ENCODE peak calls at places on chromosomes 1 and 21, in seven cellular contexts. One of them, this sample, is unnamed.

GRCh38 chr1:3495776-3496745 is 41.6 kb downstream of the ARHGEF16 start:
- DNase-seq in SJSA1: peak
- DNase-seq in psoas muscle: no peak
- DNase-seq in fibroblast of pulmonary artery: no peak
- DNase-seq in thyroid gland: no peak
- DNase-seq in epithelial cell of esophagus: no peak
- DNase-seq in fibroblast of lung: peak
- DNase-seq in this sample: peak

GRCh38 chr1:214165850-214166374 is 115.0 kb upstream of the SMYD2 start:
- DNase-seq in thyroid gland: no peak
- DNase-seq in psoas muscle: no peak
- DNase-seq in epithelial cell of esophagus: peak
- DNase-seq in SJSA1: no peak
- DNase-seq in fibroblast of pulmonary artery: no peak
- DNase-seq in fibroblast of lung: no peak
- DNase-seq in this sample: no peak

GRCh38 chr21:16514316-16514715 is 784.5 kb downstream of the USP25 start:
- DNase-seq in fibroblast of pulmonary artery: peak
- DNase-seq in fibroblast of lung: peak
- DNase-seq in epithelial cell of esophagus: no peak
- DNase-seq in psoas muscle: no peak
- DNase-seq in SJSA1: no peak
- DNase-seq in thyroid gland: no peak
- DNase-seq in this sample: no peak

GRCh38 chr21:44549525-44550211 is 1.6 kb downstream of the KRTAP10-2 start:
- DNase-seq in psoas muscle: no peak
- DNase-seq in fibroblast of pulmonary artery: no peak
- DNase-seq in epithelial cell of esophagus: no peak
- DNase-seq in fibroblast of lung: no peak
- DNase-seq in thyroid gland: no peak
- DNase-seq in SJSA1: no peak
- DNase-seq in this sample: no peak

GRCh38 chr1:199279872-199280649 is 641.2 kb downstream of the PTPRC start:
- DNase-seq in psoas muscle: no peak
- DNase-seq in thyroid gland: no peak
- DNase-seq in fibroblast of lung: peak
- DNase-seq in epithelial cell of esophagus: peak
- DNase-seq in fibroblast of pulmonary artery: peak
- DNase-seq in SJSA1: no peak
- DNase-seq in this sample: peak

GRCh38 chr1:203158967-203159665 is 16.5 kb downstream of the MYBPH start:
- DNase-seq in thyroid gland: no peak
- DNase-seq in epithelial cell of esophagus: no peak
- DNase-seq in fibroblast of lung: no peak
- DNase-seq in SJSA1: no peak
- DNase-seq in fibroblast of pulmonary artery: no peak
- DNase-seq in psoas muscle: no peak
- DNase-seq in this sample: no peak

GRCh38 chr1:243513726-243514491 is 258.1 kb downstream of the SDCCAG8 start:
- DNase-seq in thyroid gland: no peak
- DNase-seq in psoas muscle: no peak
- DNase-seq in fibroblast of lung: peak
- DNase-seq in epithelial cell of esophagus: no peak
- DNase-seq in fibroblast of pulmonary artery: no peak
- DNase-seq in SJSA1: no peak
- DNase-seq in this sample: peak

GRCh38 chr1:18681423-18681835 is 50.8 kb downstream of the PAX7 start:
- DNase-seq in fibroblast of lung: peak
- DNase-seq in SJSA1: no peak
- DNase-seq in psoas muscle: no peak
- DNase-seq in fibroblast of pulmonary artery: peak
- DNase-seq in epithelial cell of esophagus: peak
- DNase-seq in thyroid gland: no peak
- DNase-seq in this sample: peak

GRCh38 chr1:25196830-25197229 is 35.5 kb downstream of the SYF2 start:
- DNase-seq in epithelial cell of esophagus: no peak
- DNase-seq in fibroblast of pulmonary artery: no peak
- DNase-seq in psoas muscle: no peak
- DNase-seq in fibroblast of lung: no peak
- DNase-seq in thyroid gland: no peak
- DNase-seq in SJSA1: no peak
- DNase-seq in this sample: no peak

GRCh38 chr1:15935056-15935950 is 40.6 kb downstream of the ZBTB17 start:
- DNase-seq in SJSA1: no peak
- DNase-seq in psoas muscle: no peak
- DNase-seq in fibroblast of pulmonary artery: no peak
- DNase-seq in fibroblast of lung: no peak
- DNase-seq in epithelial cell of esophagus: no peak
- DNase-seq in thyroid gland: no peak
- DNase-seq in this sample: no peak

GRCh38 chr21:44943005-44943685 is 3.3 kb downstream of the SLX9 start:
- DNase-seq in psoas muscle: peak
- DNase-seq in SJSA1: no peak
- DNase-seq in thyroid gland: peak
- DNase-seq in fibroblast of lung: no peak
- DNase-seq in epithelial cell of esophagus: no peak
- DNase-seq in fibroblast of pulmonary artery: no peak
- DNase-seq in this sample: no peak

GRCh38 chr1:16717174-16718108 is 22.9 kb upstream of the RNU1-4 start:
- DNase-seq in SJSA1: peak
- DNase-seq in fibroblast of pulmonary artery: no peak
- DNase-seq in thyroid gland: no peak
- DNase-seq in psoas muscle: peak
- DNase-seq in fibroblast of lung: peak
- DNase-seq in epithelial cell of esophagus: peak
- DNase-seq in this sample: peak

GRCh38 chr1:162973381-162973795 is 95.8 kb upstream of the RGS4 start:
- DNase-seq in fibroblast of lung: peak
- DNase-seq in fibroblast of pulmonary artery: peak
- DNase-seq in SJSA1: no peak
- DNase-seq in thyroid gland: no peak
- DNase-seq in psoas muscle: no peak
- DNase-seq in epithelial cell of esophagus: peak
- DNase-seq in this sample: peak

GRCh38 chr1:7199077-7199779 is 414.0 kb downstream of the CAMTA1 start:
- DNase-seq in epithelial cell of esophagus: no peak
- DNase-seq in SJSA1: no peak
- DNase-seq in thyroid gland: no peak
- DNase-seq in fibroblast of pulmonary artery: no peak
- DNase-seq in psoas muscle: no peak
- DNase-seq in fibroblast of lung: peak
- DNase-seq in this sample: peak

GRCh38 chr1:76336951-76337371 is 262.4 kb downstream of the ST6GALNAC3 start:
- DNase-seq in thyroid gland: peak
- DNase-seq in psoas muscle: peak
- DNase-seq in fibroblast of lung: peak
- DNase-seq in fibroblast of pulmonary artery: peak
- DNase-seq in epithelial cell of esophagus: no peak
- DNase-seq in SJSA1: no peak
- DNase-seq in this sample: peak

GRCh38 chr21:36630485-36631206 is 68.3 kb upstream of the SIM2 start:
- DNase-seq in fibroblast of lung: peak
- DNase-seq in fibroblast of pulmonary artery: peak
- DNase-seq in epithelial cell of esophagus: peak
- DNase-seq in psoas muscle: no peak
- DNase-seq in SJSA1: peak
- DNase-seq in thyroid gland: peak
- DNase-seq in this sample: peak

GRCh38 chr1:166166400-166166699 is 451 bp downstream of the FAM78B start:
- DNase-seq in fibroblast of pulmonary artery: no peak
- DNase-seq in SJSA1: no peak
- DNase-seq in thyroid gland: no peak
- DNase-seq in psoas muscle: no peak
- DNase-seq in fibroblast of lung: no peak
- DNase-seq in epithelial cell of esophagus: no peak
- DNase-seq in this sample: no peak

GRCh38 chr1:93668951-93669350 is 12.7 kb downstream of the BCAR3 start:
- DNase-seq in fibroblast of pulmonary artery: no peak
- DNase-seq in fibroblast of lung: no peak
- DNase-seq in thyroid gland: no peak
- DNase-seq in SJSA1: no peak
- DNase-seq in psoas muscle: no peak
- DNase-seq in epithelial cell of esophagus: no peak
- DNase-seq in this sample: no peak

GRCh38 chr1:244393604-244394176 is 58.0 kb downstream of the ADSS2 start:
- DNase-seq in thyroid gland: no peak
- DNase-seq in psoas muscle: no peak
- DNase-seq in SJSA1: no peak
- DNase-seq in epithelial cell of esophagus: no peak
- DNase-seq in fibroblast of lung: no peak
- DNase-seq in fibroblast of pulmonary artery: no peak
- DNase-seq in this sample: no peak

GRCh38 chr1:26768755-26769154 is 19.0 kb upstream of the PIGV start:
- DNase-seq in fibroblast of lung: peak
- DNase-seq in epithelial cell of esophagus: peak
- DNase-seq in psoas muscle: peak
- DNase-seq in thyroid gland: no peak
- DNase-seq in fibroblast of pulmonary artery: peak
- DNase-seq in SJSA1: no peak
- DNase-seq in this sample: peak

GRCh38 chr21:14480601-14481000 is 65.5 kb downstream of the SAMSN1 start:
- DNase-seq in thyroid gland: no peak
- DNase-seq in psoas muscle: no peak
- DNase-seq in SJSA1: no peak
- DNase-seq in fibroblast of lung: no peak
- DNase-seq in fibroblast of pulmonary artery: peak
- DNase-seq in epithelial cell of esophagus: peak
- DNase-seq in this sample: peak
- H3K4me3 ChIP-seq in thyroid gland: no peak
- H3K4me3 ChIP-seq in psoas muscle: no peak
- H3K4me3 ChIP-seq in SJSA1: no peak
- H3K4me3 ChIP-seq in fibroblast of lung: no peak
- H3K4me3 ChIP-seq in fibroblast of pulmonary artery: no peak
- H3K4me3 ChIP-seq in epithelial cell of esophagus: no peak
- H3K4me3 ChIP-seq in this sample: no peak

GRCh38 chr1:200887036-200887435 is 7.7 kb upstream of the INAVA start:
- DNase-seq in thyroid gland: no peak
- DNase-seq in fibroblast of lung: no peak
- DNase-seq in SJSA1: no peak
- DNase-seq in psoas muscle: no peak
- DNase-seq in epithelial cell of esophagus: no peak
- DNase-seq in fibroblast of pulmonary artery: no peak
- DNase-seq in this sample: no peak

GRCh38 chr1:200887772-200888348 is 6.8 kb upstream of the INAVA start:
- DNase-seq in thyroid gland: no peak
- DNase-seq in epithelial cell of esophagus: no peak
- DNase-seq in psoas muscle: no peak
- DNase-seq in fibroblast of pulmonary artery: no peak
- DNase-seq in SJSA1: no peak
- DNase-seq in fibroblast of lung: no peak
- DNase-seq in this sample: no peak

GRCh38 chr1:200886590-200886989 is 8.1 kb upstream of the INAVA start:
- DNase-seq in epithelial cell of esophagus: no peak
- DNase-seq in thyroid gland: no peak
- DNase-seq in fibroblast of pulmonary artery: no peak
- DNase-seq in SJSA1: no peak
- DNase-seq in psoas muscle: no peak
- DNase-seq in fibroblast of lung: no peak
- DNase-seq in this sample: no peak

GRCh38 chr1:200888349-200888838 is 6.3 kb upstream of the INAVA start:
- DNase-seq in SJSA1: no peak
- DNase-seq in fibroblast of lung: no peak
- DNase-seq in thyroid gland: no peak
- DNase-seq in epithelial cell of esophagus: peak
- DNase-seq in psoas muscle: no peak
- DNase-seq in fibroblast of pulmonary artery: peak
- DNase-seq in this sample: no peak

GRCh38 chr1:200885564-200886402 is 8.9 kb upstream of the INAVA start:
- DNase-seq in psoas muscle: no peak
- DNase-seq in thyroid gland: no peak
- DNase-seq in SJSA1: no peak
- DNase-seq in fibroblast of lung: no peak
- DNase-seq in fibroblast of pulmonary artery: no peak
- DNase-seq in epithelial cell of esophagus: no peak
- DNase-seq in this sample: no peak
- H3K4me3 ChIP-seq in psoas muscle: no peak
- H3K4me3 ChIP-seq in thyroid gland: no peak
- H3K4me3 ChIP-seq in SJSA1: no peak
- H3K4me3 ChIP-seq in fibroblast of lung: no peak
- H3K4me3 ChIP-seq in fibroblast of pulmonary artery: no peak
- H3K4me3 ChIP-seq in epithelial cell of esophagus: no peak
- H3K4me3 ChIP-seq in this sample: no peak

DNA sequence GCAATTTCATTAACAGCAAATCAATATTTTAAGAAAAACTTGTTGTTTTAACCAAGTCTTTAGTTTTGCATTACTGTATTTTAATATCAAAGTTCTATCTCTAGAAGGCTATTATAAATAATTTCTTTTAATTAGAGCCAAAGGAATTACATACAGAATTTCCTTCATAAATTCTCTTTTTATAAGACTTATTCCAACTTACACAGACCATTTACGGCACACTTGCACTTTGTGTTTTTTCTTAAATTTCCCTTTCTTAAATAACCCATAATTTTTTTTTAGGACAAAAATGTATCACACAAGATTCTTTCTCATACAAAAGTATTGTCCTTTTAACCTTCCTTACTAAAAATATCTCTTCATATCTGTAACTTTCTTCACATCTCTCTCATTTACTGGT is 458.5 kb upstream of the CHRM3 start:
- DNase-seq in fibroblast of pulmonary artery: no peak
- DNase-seq in fibroblast of lung: no peak
- DNase-seq in thyroid gland: no peak
- DNase-seq in epithelial cell of esophagus: no peak
- DNase-seq in psoas muscle: no peak
- DNase-seq in SJSA1: no peak
- DNase-seq in this sample: no peak
- H3K4me3 ChIP-seq in fibroblast of pulmonary artery: no peak
- H3K4me3 ChIP-seq in fibroblast of lung: no peak
- H3K4me3 ChIP-seq in thyroid gland: no peak
- H3K4me3 ChIP-seq in epithelial cell of esophagus: no peak
- H3K4me3 ChIP-seq in psoas muscle: no peak
- H3K4me3 ChIP-seq in SJSA1: no peak
- H3K4me3 ChIP-seq in this sample: no peak

DNA sequence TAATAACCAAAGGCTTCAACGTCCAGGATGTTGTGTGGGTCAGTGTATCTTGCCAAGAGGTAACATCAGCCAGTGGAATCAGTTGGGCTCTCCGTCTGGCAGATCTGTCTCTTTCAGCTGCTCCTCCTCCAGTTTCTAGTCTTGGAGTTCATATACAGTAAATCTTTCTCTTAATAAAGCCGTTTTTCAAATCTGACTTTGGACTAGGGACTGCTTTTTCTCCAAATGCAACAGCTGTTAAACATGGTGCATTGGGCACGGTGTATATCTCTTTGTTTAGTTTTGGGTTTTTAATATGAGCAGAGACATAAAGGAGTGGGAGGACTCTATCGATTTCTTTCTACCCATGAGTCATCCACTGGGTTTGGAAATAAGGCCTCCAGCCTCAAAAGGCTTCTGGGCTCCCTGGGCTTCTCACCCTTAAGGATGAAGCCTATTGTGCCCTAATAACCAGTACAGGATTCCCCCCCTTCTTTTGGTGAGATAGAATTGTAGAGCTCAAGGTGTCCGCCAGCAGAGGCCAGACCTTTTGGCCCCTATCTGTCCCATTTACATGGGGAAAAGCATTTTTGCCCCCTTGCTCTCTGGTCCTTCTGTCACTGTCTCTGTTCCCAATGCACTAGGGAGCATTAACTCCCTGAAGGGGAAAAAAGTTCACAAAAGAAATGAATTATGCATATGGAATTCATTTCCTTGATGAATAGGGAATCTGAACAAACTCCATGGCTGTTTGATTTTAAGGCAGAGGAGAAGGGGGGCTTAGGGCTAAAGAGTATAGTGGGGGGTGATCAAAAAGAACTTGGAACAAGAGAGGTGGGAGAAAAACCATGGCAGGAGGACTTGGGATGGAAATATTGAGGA is 86.0 kb downstream of the PBX1 start:
- DNase-seq in SJSA1: no peak
- DNase-seq in thyroid gland: no peak
- DNase-seq in fibroblast of lung: peak
- DNase-seq in psoas muscle: no peak
- DNase-seq in epithelial cell of esophagus: peak
- DNase-seq in fibroblast of pulmonary artery: peak
- DNase-seq in this sample: peak
- H3K4me3 ChIP-seq in SJSA1: no peak
- H3K4me3 ChIP-seq in thyroid gland: no peak
- H3K4me3 ChIP-seq in fibroblast of lung: no peak
- H3K4me3 ChIP-seq in psoas muscle: peak
- H3K4me3 ChIP-seq in epithelial cell of esophagus: no peak
- H3K4me3 ChIP-seq in fibroblast of pulmonary artery: peak
- H3K4me3 ChIP-seq in this sample: no peak